ENCODE peak calls at places on chromosomes 4 and X, in six cellular contexts. L is H9, J is IMR-90, N is mesendoderm, Y is mesenchymal stem cell, G is trophoblast cell. Q is an unnamed sample.

GRCh38 chr4:40187386-40187913 is 9.4 kb upstream of the RHOH start:
- DNase-seq in L (no peak), J (no peak), N (no peak), Y (no peak), G (no peak), Q (no peak)

GRCh38 chr4:159966741-159967140 is 863.9 kb downstream of the RAPGEF2 start:
- DNase-seq in L (no peak), J (no peak), N (peak; percentile 10), Y (no peak), G (no peak), Q (no peak)

GRCh38 chrX:11239230-11239629 is 54.0 kb upstream of the AMELX start:
- DNase-seq in L (no peak), J (peak; percentile 77), N (no peak), Y (peak; percentile 77), G (peak; percentile 34), Q (no peak)

GRCh38 chrX:23919148-23919547 is 11.3 kb downstream of the CXorf58 start:
- DNase-seq in L (no peak), J (no peak), N (no peak), Y (no peak), G (no peak), Q (no peak)

GRCh38 chr4:106315476-106315967 is 487 bp downstream of the TBCK start:
- DNase-seq in L (no peak), J (peak; percentile 34), N (no peak), Y (peak; percentile 61), G (peak; percentile 96), Q (no peak)

GRCh38 chr4:15327311-15328298 is 100.2 kb upstream of the C1QTNF7 start:
- DNase-seq in L (no peak), J (peak; percentile 94), N (peak; percentile 21), Y (peak; percentile 85), G (peak; percentile 51), Q (no peak)

GRCh38 chr4:14178421-14178820 is 550.9 kb upstream of the BOD1L1 start:
- DNase-seq in L (no peak), J (peak; percentile 57), N (peak; percentile 78), Y (peak; percentile 12), G (no peak), Q (no peak)

GRCh38 chr4:5893013-5893580 is at the start of gene CRMP1:
- DNase-seq in L (peak; percentile 84), J (no peak), N (peak; percentile 77), Y (no peak), G (no peak), Q (peak; percentile 72)

GRCh38 chr4:5365071-5366008 is 314.1 kb downstream of the STK32B start:
- DNase-seq in L (peak; percentile 44), J (peak; percentile 97), N (peak; percentile 74), Y (peak; percentile 96), G (peak; percentile 83), Q (peak; percentile 6)

GRCh38 chrX:17643528-17643927 is 93.8 kb upstream of the SCML1 start:
- DNase-seq in L (no peak), J (no peak), N (no peak), Y (no peak), G (no peak), Q (no peak)

GRCh38 chr4:103097112-103097511 is 2.5 kb downstream of the BDH2 start:
- DNase-seq in L (no peak), J (no peak), N (no peak), Y (no peak), G (no peak), Q (no peak)
- H2BK120ac ChIP-seq in L (no peak overlapping the region), J (no peak overlapping the region), N (no peak overlapping the region), Y (no peak overlapping the region), G (no peak overlapping the region), Q (no peak overlapping the region)

GRCh38 chr4:26993541-26993940 is 132.9 kb downstream of the STIM2 start:
- DNase-seq in L (no peak), J (peak; percentile 57), N (no peak), Y (no peak), G (no peak), Q (no peak)
- H3K27ac ChIP-seq in L (no peak overlapping the region), J (no peak overlapping the region), N (no peak overlapping the region), Y (no peak overlapping the region), G (no peak overlapping the region), Q (no peak overlapping the region)

DNA sequence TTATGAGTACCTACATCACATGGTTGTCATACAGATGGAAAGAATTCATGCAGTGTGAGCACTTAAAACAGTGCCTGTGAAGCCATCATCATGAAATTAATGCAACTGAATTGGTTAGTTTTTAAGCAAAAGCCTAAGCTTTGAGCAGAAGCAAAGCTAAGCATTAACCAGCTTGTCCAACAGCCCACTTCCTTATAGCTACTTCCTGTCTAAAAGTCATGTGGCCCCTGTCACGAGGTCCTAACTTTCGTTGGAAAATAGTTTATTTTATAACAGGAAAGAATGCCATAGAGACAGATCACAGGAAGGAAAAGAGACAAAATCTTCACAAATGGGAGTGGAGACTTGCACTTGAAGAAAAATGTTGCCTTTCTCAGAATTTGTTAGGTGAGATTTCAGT is 27.8 kb upstream of the VCX start:
- DNase-seq in L (no peak), J (no peak), N (no peak), Y (no peak), G (no peak), Q (no peak)
- H2BK120ac ChIP-seq in L (no peak overlapping the region), J (no peak overlapping the region), N (no peak overlapping the region), Y (no peak overlapping the region), G (no peak overlapping the region), Q (no peak overlapping the region)

GRCh38 chr4:76801621-76802545 is 96.1 kb downstream of the SOWAHB start:
- DNase-seq in L (peak; percentile 77), J (no peak), N (peak; percentile 90), Y (peak; percentile 73), G (no peak), Q (peak; percentile 24)
- H3K27ac ChIP-seq in L (no peak overlapping the region), J (peak overlapping the region; percentile 18), N (peak overlapping the region; percentile 82), Y (peak overlapping the region; percentile 95), G (peak overlapping the region; percentile 70), Q (no peak overlapping the region)

GRCh38 chrX:107730991-107731766 is 44.4 kb downstream of the TSC22D3 start:
- DNase-seq in L (no peak), J (peak; percentile 8), N (no peak), Y (peak; percentile 12), G (no peak), Q (no peak)
- H2BK120ac ChIP-seq in L (no peak overlapping the region), J (no peak overlapping the region), N (peak overlapping the region; percentile 14), Y (no peak overlapping the region), G (no peak overlapping the region), Q (no peak overlapping the region)

GRCh38 chrX:86714441-86714840 is 566.2 kb downstream of the DACH2 start:
- DNase-seq in L (no peak), J (no peak), N (peak; percentile 1), Y (no peak), G (no peak), Q (no peak)
- H3K27ac ChIP-seq in L (no peak overlapping the region), J (no peak overlapping the region), N (no peak overlapping the region), Y (no peak overlapping the region), G (no peak overlapping the region), Q (no peak overlapping the region)